ENCODE peak calls at places on chromosomes 4 and X, in seven cellular contexts. S is upper lobe of right lung, A is psoas muscle, D is fibroblast of lung, K is body of pancreas, W is IMR-90, X is tibial nerve. N is an unnamed sample. For H3K4me1 and H3K9me3, the result is how much of the 10 kb centered on the place peaks cover.

GRCh38 chr4:176191974-176192373 is 3.4 kb downstream of the SPATA4 start:
- DNase-seq in X (no peak), S (no peak), A (no peak), K (no peak), W (peak), D (peak), N (no peak)

GRCh38 chr4:104531390-104531789 is 36.7 kb upstream of the CXXC4 start:
- DNase-seq in S (no peak), X (no peak), W (no peak), A (no peak), K (no peak), D (no peak), N (no peak)

GRCh38 chr4:26772096-26772495 is 88.5 kb upstream of the STIM2 start:
- DNase-seq in A (no peak), X (no peak), S (no peak), D (no peak), K (no peak), W (no peak), N (no peak)

GRCh38 chr4:141501395-141501794 is 135.0 kb upstream of the IL15 start:
- DNase-seq in D (no peak), S (no peak), A (no peak), W (peak), X (no peak), K (no peak), N (no peak)

GRCh38 chrX:115093206-115093605 is 75.8 kb upstream of the IL13RA2 start:
- DNase-seq in A (no peak), D (peak), S (no peak), X (no peak), K (no peak), W (no peak), N (no peak)

GRCh38 chr4:7787067-7787466 is 152.6 kb downstream of the AFAP1 start:
- DNase-seq in W (no peak), X (no peak), S (no peak), D (no peak), A (no peak), K (no peak), N (peak)

GRCh38 chr4:122854860-122855259 is 28.2 kb downstream of the FGF2 start:
- DNase-seq in K (no peak), S (no peak), X (no peak), A (no peak), D (no peak), W (no peak), N (no peak)

GRCh38 chr4:2859514-2859913 is 15.9 kb downstream of the ADD1 start:
- DNase-seq in S (no peak), D (no peak), W (no peak), X (no peak), A (no peak), K (no peak), N (no peak)

GRCh38 chr4:16391196-16391595 is 164.9 kb upstream of the TAPT1 start:
- DNase-seq in D (no peak), X (no peak), A (no peak), W (no peak), S (no peak), K (no peak), N (no peak)

GRCh38 chr4:98421106-98421505 is 159.9 kb downstream of the RAP1GDS1 start:
- DNase-seq in K (no peak), W (peak), A (no peak), D (peak), S (no peak), X (no peak), N (no peak)

GRCh38 chr4:72340803-72341431 is 228.1 kb downstream of the ADAMTS3 start:
- DNase-seq in A (no peak), D (peak), W (peak), K (no peak), X (no peak), S (no peak), N (no peak)

GRCh38 chrX:1316527-1316926 is 20.1 kb upstream of the IL3RA start:
- DNase-seq in S (peak), A (peak), D (no peak), K (no peak), X (peak), W (no peak), N (no peak)

GRCh38 chr4:36235306-36235705 is 9.0 kb downstream of the ARAP2 start:
- DNase-seq in K (no peak), A (no peak), W (peak), X (no peak), S (no peak), D (peak), N (no peak)

DNA sequence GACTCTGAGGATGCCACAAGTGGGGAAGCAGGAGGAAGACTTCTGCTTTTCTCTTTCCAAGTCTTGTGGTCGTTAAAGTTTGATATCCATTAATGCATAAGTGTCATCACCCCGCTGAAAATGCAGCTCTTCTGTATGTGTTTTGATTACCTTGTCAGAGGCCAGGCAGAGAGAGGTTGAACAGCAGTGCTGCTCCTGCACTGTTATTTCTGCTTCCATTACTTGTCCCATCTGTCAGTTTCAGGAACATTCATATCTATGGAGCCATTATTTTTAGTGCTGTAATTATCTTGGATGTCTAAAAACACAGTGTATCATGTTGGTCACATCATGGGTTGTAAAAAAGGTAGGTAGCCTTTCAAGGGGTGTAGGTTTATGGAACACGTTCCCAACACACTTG is 62.0 kb upstream of the ESX1 start:
- DNase-seq in K (no peak), X (no peak), A (no peak), W (no peak), S (no peak), D (no peak), N (no peak)
- H3K4me1 ChIP-seq in K (under half), X (under half), A (under half), W (under half), S (under half), D (under half), N (under half)

GRCh38 chr4:120005091-120005490 is 61.6 kb downstream of the MAD2L1 start:
- DNase-seq in K (no peak), A (no peak), W (no peak), S (no peak), D (peak), X (no peak), N (no peak)

GRCh38 chr4:120004054-120004453 is 62.6 kb downstream of the MAD2L1 start:
- DNase-seq in S (no peak), A (no peak), W (no peak), D (no peak), X (no peak), K (no peak), N (no peak)

GRCh38 chr4:120007171-120007894 is 59.3 kb downstream of the MAD2L1 start:
- DNase-seq in X (no peak), W (peak), K (no peak), D (peak), S (no peak), A (no peak), N (no peak)

GRCh38 chr4:120003193-120003592 is 63.5 kb downstream of the MAD2L1 start:
- DNase-seq in A (no peak), W (no peak), K (no peak), S (no peak), X (no peak), D (no peak), N (no peak)

DNA sequence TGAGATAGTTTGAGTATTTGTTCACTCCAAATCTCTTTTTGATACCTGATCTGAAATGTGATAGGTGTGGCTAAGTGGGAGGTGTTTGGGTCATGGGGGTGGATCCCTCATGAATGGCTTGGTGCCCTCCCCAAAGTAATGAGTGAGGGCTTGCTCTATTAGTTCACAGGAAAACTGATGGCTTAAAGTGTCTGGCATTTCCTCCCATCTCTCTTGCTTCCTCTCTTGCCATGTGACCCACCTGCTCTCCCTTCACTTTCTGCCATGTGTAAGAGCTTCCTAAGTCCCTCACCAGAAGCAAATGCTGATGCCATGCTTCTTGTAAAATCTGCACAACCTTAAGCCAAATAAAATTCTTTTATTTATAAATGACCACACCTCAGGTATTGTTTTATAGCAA is 61.1 kb downstream of the MAD2L1 start:
- DNase-seq in K (no peak), D (no peak), S (no peak), W (no peak), X (no peak), A (no peak), N (no peak)
- H3K9me3 ChIP-seq in K (under half), D (under half), S (under half), W (under half), X (under half), A (under half), N (under half)

DNA sequence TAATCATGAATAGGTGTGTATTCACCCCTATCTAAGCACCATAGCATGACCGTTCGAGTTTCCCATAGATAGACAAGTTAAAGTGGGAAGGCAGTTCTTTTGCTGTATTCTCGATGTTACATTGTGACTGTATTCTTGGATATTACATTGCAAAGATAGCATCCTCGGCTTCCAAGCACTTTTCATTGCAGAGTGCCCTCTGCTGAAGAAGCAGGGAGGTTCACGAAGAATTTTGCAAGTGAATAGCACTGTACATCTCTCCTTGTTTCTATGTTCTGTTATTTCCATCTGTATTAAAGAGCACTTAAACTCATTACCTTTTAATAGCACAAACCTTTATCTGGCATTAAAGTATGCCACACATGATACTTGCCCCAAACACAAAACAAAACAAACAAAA is 426.7 kb upstream of the ARX start:
- DNase-seq in A (no peak), X (no peak), W (no peak), D (no peak), K (no peak), S (no peak), N (no peak)
- TF ChIP-seq CTCF in A (no peak), X (no peak), W (no peak), D (no peak), K (no peak), S (no peak), N (no peak)

GRCh38 chrX:10042055-10042454 is 74.9 kb downstream of the CLDN34 start:
- DNase-seq in W (no peak), D (no peak), S (no peak), A (no peak), X (no peak), K (no peak), N (no peak)

GRCh38 chrX:10043386-10043785 is 76.2 kb downstream of the CLDN34 start:
- DNase-seq in K (no peak), D (no peak), S (no peak), X (no peak), W (no peak), A (no peak), N (no peak)

GRCh38 chrX:10040961-10041360 is 73.8 kb downstream of the CLDN34 start:
- DNase-seq in W (no peak), K (no peak), X (no peak), D (no peak), A (no peak), S (no peak), N (no peak)

GRCh38 chrX:10039821-10040793 is 72.9 kb downstream of the CLDN34 start:
- DNase-seq in X (no peak), S (no peak), K (no peak), A (no peak), W (no peak), D (no peak), N (no peak)

GRCh38 chrX:10041383-10041782 is 74.2 kb downstream of the CLDN34 start:
- DNase-seq in X (no peak), K (no peak), A (no peak), D (peak), S (no peak), W (peak), N (no peak)
- H3K4me1 ChIP-seq in X (under half), K (under half), A (under half), D (under half), S (under half), W (under half), N (under half)

GRCh38 chrX:10350991-10351390 is 194.2 kb downstream of the CLCN4 start:
- DNase-seq in X (no peak), A (no peak), K (no peak), D (peak), W (peak), S (no peak), N (no peak)
- H3K9me3 ChIP-seq in X (under half), A (under half), K (under half), D (under half), W (under half), S (under half), N (under half)